ENCODE peak calls at places on chromosomes 12 and 14, in eight cellular contexts. O, F, T, P, Q, J, G and C are unnamed samples. For H3K9me3 and H3K4me1, the result is how much of the 10 kb centered on the place peaks cover.

GRCh38 chr12:2959508-2960431 is 573 bp downstream of the TEAD4 start:
- DNase-seq in G (peak), J (peak), P (peak), O (no peak), F (no peak), Q (no peak), T (peak), C (peak)

GRCh38 chr12:33223956-33224355 is 215.7 kb downstream of the SYT10 start:
- DNase-seq in Q (no peak), J (peak), T (no peak), P (no peak), G (no peak), O (no peak), F (no peak), C (no peak)

GRCh38 chr14:78606111-78606510 is 435.9 kb downstream of the NRXN3 start:
- DNase-seq in T (no peak), Q (no peak), F (no peak), O (no peak), J (no peak), G (no peak), P (no peak), C (no peak)

GRCh38 chr12:29943683-29944082 is 159.9 kb upstream of the TMTC1 start:
- DNase-seq in Q (no peak), G (no peak), J (no peak), O (no peak), P (no peak), T (no peak), F (no peak), C (no peak)

GRCh38 chr12:123489580-123489979 is 31.6 kb downstream of the SNRNP35 start:
- DNase-seq in F (no peak), J (no peak), P (no peak), T (no peak), Q (no peak), G (no peak), O (no peak), C (no peak)

GRCh38 chr14:35965425-35965824 is 139.3 kb downstream of the BRMS1L start:
- DNase-seq in G (no peak), Q (no peak), J (no peak), P (no peak), T (no peak), F (no peak), O (no peak), C (no peak)

GRCh38 chr12:17017402-17017801 is 411.4 kb upstream of the LMO3 start:
- DNase-seq in Q (no peak), P (no peak), T (no peak), O (no peak), G (no peak), F (no peak), J (no peak), C (no peak)

GRCh38 chr14:56487761-56488160 is 91.8 kb upstream of the TMEM260 start:
- DNase-seq in P (no peak), T (no peak), O (no peak), F (no peak), G (no peak), J (no peak), Q (no peak), C (peak)

GRCh38 chr12:123102781-123103503 is 47.9 kb downstream of the PITPNM2 start:
- DNase-seq in F (no peak), Q (no peak), G (peak), O (no peak), J (no peak), P (no peak), T (no peak), C (no peak)

GRCh38 chr12:92421042-92421441 is 275.4 kb upstream of the BTG1 start:
- DNase-seq in O (no peak), J (no peak), T (no peak), P (no peak), F (no peak), G (no peak), Q (no peak), C (no peak)

GRCh38 chr14:104093366-104094055 is 8.0 kb downstream of the ASPG start:
- DNase-seq in F (no peak), G (no peak), P (no peak), J (no peak), O (no peak), T (peak), Q (no peak), C (no peak)

GRCh38 chr14:37172024-37172869 is at the start of gene SLC25A21:
- DNase-seq in J (peak), F (peak), G (peak), T (peak), P (peak), O (no peak), Q (no peak), C (peak)

GRCh38 chr14:59245809-59246295 is 57.4 kb downstream of the DAAM1 start:
- DNase-seq in F (no peak), J (no peak), O (no peak), P (no peak), T (no peak), G (no peak), Q (peak), C (no peak)

GRCh38 chr14:96303981-96304380 is 48.0 kb downstream of the BDKRB1 start:
- DNase-seq in O (no peak), F (no peak), T (no peak), J (no peak), Q (no peak), G (no peak), P (no peak), C (no peak)

GRCh38 chr14:104329793-104330192 is 191.4 kb downstream of the KIF26A start:
- DNase-seq in P (no peak), F (no peak), O (no peak), G (no peak), J (no peak), Q (no peak), T (no peak), C (no peak)

GRCh38 chr12:56041579-56042429 is at the start of gene RPS26:
- DNase-seq in F (peak), O (peak), P (peak), G (peak), T (peak), Q (peak), J (peak), C (peak)

GRCh38 chr14:101325319-101325718 is 236.0 kb upstream of the DIO3 start:
- DNase-seq in F (no peak), P (no peak), J (no peak), T (no peak), O (no peak), Q (no peak), G (no peak), C (no peak)

GRCh38 chr14:101322223-101322622 is 239.1 kb upstream of the DIO3 start:
- DNase-seq in G (no peak), T (no peak), J (no peak), Q (no peak), F (no peak), P (no peak), O (no peak), C (no peak)

GRCh38 chr14:101320386-101320785 is 240.9 kb upstream of the DIO3 start:
- DNase-seq in P (no peak), O (no peak), J (peak), T (no peak), F (no peak), G (no peak), Q (no peak), C (no peak)

GRCh38 chr14:101318271-101318670 is 243.0 kb upstream of the DIO3 start:
- DNase-seq in O (no peak), T (no peak), Q (no peak), F (no peak), G (no peak), P (no peak), J (peak), C (no peak)

DNA sequence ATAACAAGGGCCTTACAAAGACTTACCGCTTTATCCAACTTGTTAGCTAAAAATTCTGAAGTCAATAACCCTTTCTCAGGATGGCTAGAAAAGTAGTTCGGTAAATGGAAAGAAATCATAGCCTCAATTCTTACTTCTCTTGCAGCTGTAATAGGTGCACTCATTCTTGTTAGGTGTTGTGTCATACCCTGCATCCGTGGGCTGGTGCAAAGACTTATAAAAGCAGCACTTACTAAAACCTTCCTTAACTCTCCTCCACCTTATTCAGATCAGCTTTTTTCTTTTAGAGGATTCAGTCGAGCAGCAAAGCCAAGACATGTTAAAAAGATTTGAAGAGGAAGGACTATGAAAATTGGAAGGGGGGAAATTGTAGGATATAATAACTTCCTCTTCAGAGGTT is 238.2 kb upstream of the DIO3 start:
- DNase-seq in J (no peak), Q (no peak), G (no peak), F (no peak), O (no peak), T (no peak), P (no peak), C (no peak)
- H3K9me3 ChIP-seq in J (under half), Q (under half), G (under half), F (under half), O (under half), T (under half), P (under half), C (under half)

DNA sequence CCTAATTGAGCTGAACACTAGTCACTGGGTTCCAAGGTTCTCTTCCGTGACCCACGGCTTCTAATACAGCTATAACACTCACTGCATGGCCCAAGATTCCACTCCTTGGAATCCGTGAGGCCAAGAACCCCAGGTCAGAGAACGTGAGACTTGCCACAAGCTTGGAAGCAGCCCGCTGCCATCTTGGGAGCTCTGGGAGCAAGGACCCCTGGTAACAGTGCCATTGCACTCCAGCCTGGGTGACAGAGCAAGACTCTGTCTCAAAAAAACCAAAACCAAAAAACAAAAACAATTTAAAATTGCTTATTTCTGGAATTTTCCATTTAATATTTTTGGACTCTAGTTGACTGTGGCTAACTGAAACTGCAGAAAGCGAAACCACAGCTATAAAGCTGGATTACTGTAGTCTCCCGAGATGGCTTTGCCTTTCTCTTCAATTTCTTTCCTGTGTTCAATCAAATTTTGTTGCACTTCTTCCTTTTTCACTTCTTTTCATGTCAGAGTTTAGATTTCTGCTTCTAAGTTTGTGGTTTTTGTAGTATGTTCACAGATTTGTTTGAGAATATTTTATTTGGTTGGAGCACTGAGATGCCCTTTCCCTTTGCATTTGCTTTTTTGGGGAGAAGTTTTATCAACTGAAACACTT is 44.7 kb downstream of the DDHD1 start:
- DNase-seq in G (no peak), O (no peak), Q (no peak), T (no peak), F (no peak), J (no peak), P (no peak), C (no peak)
- H3K4me3 ChIP-seq in G (peak), O (peak), Q (peak), T (peak), F (peak), J (no peak), P (peak), C (peak)

DNA sequence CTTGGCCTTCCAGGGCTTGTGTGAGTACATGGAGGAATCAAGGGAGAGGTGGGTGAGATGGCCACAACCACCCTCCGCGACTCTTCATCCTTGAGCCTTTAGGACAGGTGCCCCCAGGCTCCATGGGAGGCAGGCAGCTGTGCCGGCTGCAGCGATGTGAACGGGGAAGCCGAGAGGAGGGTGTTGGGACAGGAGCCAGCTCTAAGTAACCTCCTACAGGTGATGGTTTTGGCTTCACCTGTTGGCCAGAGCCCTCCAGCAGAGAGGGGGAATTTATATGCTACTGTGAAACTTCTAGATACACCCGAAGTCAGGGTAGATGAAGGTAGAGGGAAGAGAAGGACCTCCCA is 132.2 kb upstream of the HIF1A start:
- DNase-seq in F (no peak), J (no peak), G (no peak), Q (no peak), O (no peak), P (no peak), T (no peak), C (no peak)
- H3K4me1 ChIP-seq in F (under half), J (half or more), G (half or more), Q (under half), O (under half), P (half or more), T (under half), C (under half)

DNA sequence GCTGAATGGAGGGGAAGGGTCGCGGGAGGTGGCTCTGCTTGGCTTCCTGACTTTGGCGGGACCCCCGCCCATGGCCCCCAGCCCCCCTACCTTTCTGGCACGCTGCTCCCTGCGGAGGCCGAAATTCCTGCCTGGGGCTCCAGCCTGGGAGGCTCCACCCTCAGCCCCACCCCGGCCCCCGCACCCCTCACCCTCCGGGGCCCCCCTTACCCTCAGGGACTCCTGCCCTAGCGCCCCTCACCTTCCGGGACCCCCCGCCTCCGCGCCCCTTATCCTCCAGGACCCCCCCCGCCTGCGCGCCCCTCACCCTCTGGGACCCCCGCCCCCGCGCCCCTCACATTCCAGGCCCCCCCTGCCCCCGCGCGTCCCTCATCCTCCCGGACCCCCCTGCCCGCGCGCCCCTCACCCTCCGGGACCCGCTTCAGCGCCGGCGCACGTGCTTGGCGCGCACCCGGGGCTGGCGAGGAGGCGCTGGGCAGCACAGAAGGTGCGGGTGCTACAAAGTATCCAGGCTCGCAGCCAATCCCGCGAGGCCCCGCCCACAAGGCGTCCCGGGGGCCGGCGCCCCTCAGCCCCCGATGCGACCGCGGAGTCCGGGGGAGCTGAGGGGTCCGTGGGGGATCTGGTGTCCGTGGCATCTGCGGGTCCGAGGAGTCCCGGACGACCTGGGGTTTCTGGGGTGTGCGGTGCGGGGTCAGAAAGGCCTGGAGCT is at the start of gene ANHX:
- DNase-seq in F (no peak), Q (no peak), G (no peak), T (no peak), J (peak), P (no peak), O (no peak), C (no peak)
- H3K9me3 ChIP-seq in F (half or more), Q (under half), G (under half), T (under half), J (under half), P (under half), O (under half), C (under half)

GRCh38 chr14:105420141-105420975 is 731 bp downstream of the MTA1 start:
- DNase-seq in J (no peak), O (no peak), Q (no peak), G (no peak), T (no peak), F (no peak), P (no peak), C (no peak)

GRCh38 chr14:105421723-105422615 is 2.3 kb downstream of the MTA1 start:
- DNase-seq in G (no peak), F (no peak), Q (no peak), P (no peak), J (no peak), O (no peak), T (no peak), C (no peak)

GRCh38 chr14:105422695-105423487 is 3.3 kb downstream of the MTA1 start:
- DNase-seq in F (no peak), Q (no peak), O (no peak), P (no peak), G (no peak), T (no peak), J (no peak), C (no peak)

GRCh38 chr14:105419305-105420091 is at the start of gene MTA1:
- DNase-seq in O (no peak), Q (no peak), P (peak), G (no peak), J (peak), T (peak), F (no peak), C (peak)

GRCh38 chr14:105420976-105421674 is 1.5 kb downstream of the MTA1 start:
- DNase-seq in P (no peak), G (no peak), Q (no peak), T (no peak), O (no peak), F (no peak), J (no peak), C (no peak)
- H3K4me3 ChIP-seq in P (peak), G (peak), Q (peak), T (no peak), O (peak), F (peak), J (peak), C (peak)

GRCh38 chr14:97517566-97518234 is 720.5 kb downstream of the VRK1 start:
- DNase-seq in F (no peak), G (no peak), P (no peak), T (no peak), Q (no peak), J (no peak), O (no peak), C (peak)
- H3K4me1 ChIP-seq in F (under half), G (under half), P (under half), T (under half), Q (under half), J (under half), O (under half), C (under half)